ENCODE peak calls at places on chromosome 1, in ten cellular contexts. C is psoas muscle, Q is ovary, L is IMR-90, J is colonic mucosa, D is PC-3, B is heart right ventricle, S is Peyer's patch, F is HepG2, N is tibial nerve. X is an unnamed sample.

GRCh38 chr1:226973898-226974543 is 33.9 kb downstream of the COQ8A start:
- DNase-seq in L (peak; percentile 24), S (no peak), N (no peak), Q (peak; percentile 84), B (peak; percentile 45), J (peak; percentile 18), F (peak; percentile 15), C (peak; percentile 81), D (peak; percentile 24), X (no peak)

GRCh38 chr1:246587032-246587431 is 20.8 kb downstream of the CNST start:
- DNase-seq in Q (no peak), S (no peak), N (no peak), C (no peak), J (no peak), F (no peak), L (no peak), D (no peak), B (no peak), X (no peak)

GRCh38 chr1:39194398-39195051 is 10.0 kb upstream of the MACF1 start:
- DNase-seq in J (no peak), Q (no peak), B (no peak), C (no peak), N (no peak), L (no peak), S (no peak), F (no peak), D (no peak), X (no peak)

GRCh38 chr1:58590019-58590418 is 13.0 kb upstream of the TACSTD2 start:
- DNase-seq in B (no peak), F (no peak), D (no peak), Q (no peak), N (no peak), C (no peak), S (no peak), J (no peak), L (no peak), X (no peak)

GRCh38 chr1:19889656-19890055 is 7.5 kb downstream of the OTUD3 start:
- DNase-seq in L (no peak), B (no peak), N (no peak), J (no peak), S (no peak), C (no peak), D (no peak), Q (no peak), F (no peak), X (no peak)

GRCh38 chr1:93137604-93138292 is 42.5 kb downstream of the TMED5 start:
- DNase-seq in Q (no peak), C (no peak), D (peak; percentile 15), F (no peak), S (no peak), B (no peak), L (no peak), N (no peak), J (no peak), X (no peak)

GRCh38 chr1:108070662-108071061 is 105.7 kb upstream of the VAV3 start:
- DNase-seq in S (no peak), J (no peak), B (no peak), D (no peak), F (no peak), C (no peak), L (no peak), Q (no peak), N (no peak), X (no peak)

GRCh38 chr1:177122869-177123268 is 41.6 kb downstream of the ASTN1 start:
- DNase-seq in F (no peak), Q (no peak), D (no peak), N (no peak), C (no peak), J (no peak), B (no peak), S (no peak), L (no peak), X (no peak)

GRCh38 chr1:152735648-152736047 is 22.2 kb upstream of the KPRP start:
- DNase-seq in S (no peak), D (peak; percentile 18), Q (no peak), F (peak; percentile 4), L (no peak), N (no peak), J (no peak), C (no peak), B (no peak), X (peak; percentile 32)

GRCh38 chr1:178461676-178462075 is 35.1 kb downstream of the CLEC20A start:
- DNase-seq in L (no peak), B (no peak), J (no peak), Q (no peak), N (no peak), D (no peak), F (no peak), C (no peak), S (no peak), X (no peak)

GRCh38 chr1:40861227-40862003 is 748 bp downstream of the CITED4 start:
- DNase-seq in S (peak; percentile 18), L (peak; percentile 48), F (no peak), C (peak; percentile 79), Q (peak; percentile 65), J (peak; percentile 38), B (peak; percentile 61), D (no peak), N (no peak), X (peak; percentile 39)

GRCh38 chr1:88001460-88001859 is 672.8 kb downstream of the LMO4 start:
- DNase-seq in N (no peak), C (no peak), L (peak; percentile 49), J (no peak), D (peak; percentile 85), B (no peak), F (peak; percentile 2), S (no peak), Q (no peak), X (peak; percentile 10)

GRCh38 chr1:36525166-36525565 is 42.5 kb upstream of the CSF3R start:
- DNase-seq in L (no peak), D (no peak), B (no peak), F (no peak), S (no peak), N (no peak), Q (no peak), C (no peak), J (no peak), X (no peak)

GRCh38 chr1:207824691-207825090 is 72.8 kb downstream of the CD46 start:
- DNase-seq in D (no peak), S (no peak), C (peak; percentile 76), Q (no peak), B (no peak), L (no peak), F (no peak), J (no peak), N (no peak), X (peak; percentile 25)

GRCh38 chr1:33516428-33516827 is 44.0 kb downstream of the ZSCAN20 start:
- DNase-seq in S (no peak), C (no peak), F (no peak), N (no peak), J (no peak), B (no peak), L (no peak), Q (no peak), D (peak; percentile 16), X (no peak)

GRCh38 chr1:36126797-36127500 is 1.9 kb upstream of the COL8A2 start:
- DNase-seq in L (no peak), J (no peak), D (no peak), N (no peak), F (no peak), S (no peak), B (no peak), Q (no peak), C (no peak), X (no peak)

GRCh38 chr1:224900062-224900461 is 29.4 kb upstream of the DNAH14 start:
- DNase-seq in L (no peak), S (no peak), J (no peak), C (no peak), F (no peak), Q (no peak), D (no peak), N (no peak), B (no peak), X (no peak)
- TF ChIP-seq CTCF in L (no peak), S (no peak), J (no peak), C (no peak), F (no peak), Q (no peak), D (no peak), N (no peak), B (no peak), X (no peak)

GRCh38 chr1:155005076-155005971 is 2.7 kb downstream of the ZBTB7B start:
- DNase-seq in D (peak; percentile 90), F (no peak), N (no peak), C (peak; percentile 87), J (peak; percentile 91), B (peak; percentile 69), S (peak; percentile 75), Q (peak; percentile 62), L (no peak), X (no peak)
- H3K4me3 ChIP-seq in D (peak overlapping the region; percentile 83), F (no peak overlapping the region), N (peak overlapping the region; percentile 94), C (peak overlapping the region; percentile 78), J (peak overlapping the region; percentile 83), B (peak overlapping the region; percentile 92), S (peak overlapping the region; percentile 77), Q (no peak overlapping the region), L (no peak overlapping the region), X (no peak overlapping the region)

DNA sequence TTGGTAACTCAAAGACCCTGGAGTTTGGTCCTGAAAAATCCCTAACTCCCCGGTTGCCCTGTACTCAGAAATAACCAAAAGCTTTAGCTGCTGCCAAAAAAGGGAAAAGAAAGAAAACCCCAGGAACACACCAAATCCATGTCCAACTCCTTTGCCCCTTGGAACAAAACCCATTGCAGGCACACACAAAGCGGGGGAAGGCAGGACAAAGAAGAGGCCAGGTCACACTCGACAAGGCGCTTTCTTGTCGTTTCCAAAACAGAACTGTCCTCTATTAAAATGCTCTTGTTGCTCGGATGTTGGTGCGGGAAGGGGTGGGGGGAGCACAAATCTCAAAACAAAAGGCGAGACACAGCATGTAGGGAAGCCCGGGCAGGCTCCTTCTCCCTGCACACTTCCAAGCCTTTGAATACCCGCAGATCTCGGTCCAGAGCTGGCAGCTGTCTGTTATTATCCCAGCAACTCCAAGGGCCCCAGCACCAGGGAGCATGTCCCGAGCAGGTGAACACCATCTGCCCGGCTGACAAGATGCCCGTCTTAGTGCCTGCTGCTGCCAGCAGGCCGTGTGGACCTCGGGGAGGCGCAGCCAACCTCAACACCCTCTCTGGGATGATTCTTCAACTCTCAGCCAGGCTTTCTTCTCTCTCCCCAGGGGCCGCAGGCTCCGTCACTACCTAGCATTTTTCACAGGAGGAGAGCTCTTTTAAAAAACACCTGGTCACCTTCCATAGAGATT is 96.4 kb downstream of the SSBP3 start:
- DNase-seq in C (peak; percentile 68), L (no peak), F (no peak), S (no peak), J (no peak), Q (no peak), N (no peak), D (no peak), B (no peak), X (no peak)
- H3K4me1 ChIP-seq in C (peaks cover 65% of the 10 kb centered on the region), L (peaks cover 18% of the 10 kb centered on the region), F (peaks cover 9% of the 10 kb centered on the region), S (peaks cover 39% of the 10 kb centered on the region), J (peaks cover 2% of the 10 kb centered on the region), Q (peaks cover 50% of the 10 kb centered on the region), N (peaks cover 6% of the 10 kb centered on the region), D (no peaks in the 10 kb centered on the region), B (peaks cover 91% of the 10 kb centered on the region), X (no peaks in the 10 kb centered on the region)

DNA sequence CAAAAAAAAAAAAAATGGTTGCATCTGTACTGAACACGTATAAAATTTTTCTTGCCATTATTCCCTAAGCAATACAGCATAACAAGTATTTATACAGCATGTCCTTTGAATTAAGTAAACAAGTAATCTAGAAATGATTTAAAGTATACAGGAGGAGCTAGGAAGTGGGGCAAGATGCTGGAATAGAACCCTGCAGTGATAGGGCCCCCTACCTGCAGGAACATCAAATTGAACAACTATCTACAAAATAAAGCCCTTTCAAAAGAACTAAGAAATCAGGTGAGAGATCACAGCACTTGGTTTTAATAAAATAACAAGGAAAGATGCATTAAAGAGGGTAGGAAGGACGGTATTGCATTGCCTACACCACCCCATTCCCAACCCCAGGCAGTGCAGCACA is 10.9 kb downstream of the TSHB start:
- DNase-seq in S (no peak), D (no peak), Q (no peak), C (no peak), B (no peak), N (no peak), F (no peak), L (no peak), J (no peak), X (no peak)
- TF ChIP-seq CTCF in S (no peak), D (peak; percentile 53), Q (no peak), C (no peak), B (no peak), N (no peak), F (no peak), L (no peak), J (no peak), X (no peak)